ENCODE peak calls at places on chromosomes 6 and 20, in seven cellular contexts. J, Q, I, P, W, Z and U are unnamed samples.

GRCh38 chr6:36350681-36351091 is 14.0 kb upstream of the BNIP5 start:
- DNase-seq in P (no peak), Z (peak), W (no peak), Q (peak), J (peak), I (no peak), U (no peak)

GRCh38 chr6:159595173-159595572 is 97.9 kb downstream of the SOD2 start:
- DNase-seq in P (no peak), J (no peak), W (no peak), I (no peak), Z (no peak), Q (no peak), U (no peak)

GRCh38 chr6:25237579-25237978 is 41.6 kb upstream of the CARMIL1 start:
- DNase-seq in Q (no peak), P (no peak), Z (no peak), I (no peak), W (no peak), J (no peak), U (no peak)

GRCh38 chr20:53757472-53757913 is 163.9 kb upstream of the ZNF217 start:
- DNase-seq in Q (no peak), J (no peak), I (no peak), W (no peak), P (no peak), Z (no peak), U (no peak)

GRCh38 chr6:52994789-52995078 is 350 bp downstream of the GSTA4 start:
- DNase-seq in J (peak), W (peak), Q (peak), Z (peak), I (peak), P (no peak), U (no peak)

GRCh38 chr20:38173237-38174156 is 8.4 kb upstream of the TGM2 start:
- DNase-seq in Q (no peak), J (peak), I (no peak), P (peak), W (no peak), Z (peak), U (no peak)

GRCh38 chr6:138724015-138724414 is 49.6 kb upstream of the CCDC28A start:
- DNase-seq in Q (no peak), I (no peak), J (no peak), W (peak), Z (peak), P (peak), U (peak)

GRCh38 chr20:38001173-38001875 is 31.9 kb downstream of the TTI1 start:
- DNase-seq in I (no peak), Q (no peak), J (no peak), Z (no peak), P (no peak), W (no peak), U (no peak)

GRCh38 chr6:106453756-106454367 is 93.3 kb downstream of the CRYBG1 start:
- DNase-seq in Z (no peak), W (no peak), P (no peak), I (no peak), J (no peak), Q (no peak), U (no peak)
- TF ChIP-seq EP300 in Z (no peak), W (no peak), P (no peak), I (no peak), J (no peak), Q (no peak), U (no peak)

DNA sequence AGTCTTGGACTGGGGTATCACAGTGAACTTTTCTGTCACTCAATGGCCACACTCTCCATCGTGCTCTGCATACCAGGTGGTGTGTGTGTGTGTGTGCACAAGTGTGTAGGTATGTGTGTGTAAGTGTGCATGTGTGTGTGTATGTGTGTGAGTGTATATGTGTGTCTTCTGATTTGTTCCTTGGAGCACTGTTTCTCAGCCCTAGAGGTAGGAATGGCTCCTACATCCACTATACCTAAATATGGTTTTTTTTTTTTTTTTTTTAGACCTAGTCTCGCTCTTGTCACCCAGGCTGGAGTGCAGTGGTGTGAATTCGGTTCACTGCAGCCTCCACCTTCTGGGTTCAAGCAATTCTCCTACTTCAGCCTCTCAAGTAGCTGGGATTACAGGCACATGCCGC is 236.6 kb downstream of the PHF3 start:
- DNase-seq in J (no peak), P (no peak), I (no peak), Z (no peak), W (no peak), Q (no peak), U (no peak)
- TF ChIP-seq EP300 in J (no peak), P (no peak), I (no peak), Z (no peak), W (no peak), Q (no peak), U (no peak)

GRCh38 chr6:139754898-139755754 is 380.7 kb upstream of the CITED2 start:
- DNase-seq in Q (no peak), P (peak), W (no peak), I (no peak), J (no peak), Z (no peak), U (no peak)
- TF ChIP-seq EP300 in Q (no peak), P (no peak), W (no peak), I (no peak), J (no peak), Z (no peak), U (peak)

GRCh38 chr6:114559419-114559818 is 216.6 kb upstream of the HS3ST5 start:
- DNase-seq in Z (no peak), J (no peak), W (no peak), P (no peak), Q (no peak), I (no peak), U (no peak)
- TF ChIP-seq EP300 in Z (no peak), J (no peak), W (no peak), P (no peak), Q (no peak), I (no peak), U (no peak)

GRCh38 chr6:5285526-5285925 is 24.2 kb downstream of the FARS2 start:
- DNase-seq in W (no peak), Q (no peak), J (no peak), P (no peak), Z (no peak), I (no peak), U (no peak)
- TF ChIP-seq EP300 in W (no peak), Q (no peak), J (no peak), P (no peak), Z (no peak), I (no peak), U (no peak)

DNA sequence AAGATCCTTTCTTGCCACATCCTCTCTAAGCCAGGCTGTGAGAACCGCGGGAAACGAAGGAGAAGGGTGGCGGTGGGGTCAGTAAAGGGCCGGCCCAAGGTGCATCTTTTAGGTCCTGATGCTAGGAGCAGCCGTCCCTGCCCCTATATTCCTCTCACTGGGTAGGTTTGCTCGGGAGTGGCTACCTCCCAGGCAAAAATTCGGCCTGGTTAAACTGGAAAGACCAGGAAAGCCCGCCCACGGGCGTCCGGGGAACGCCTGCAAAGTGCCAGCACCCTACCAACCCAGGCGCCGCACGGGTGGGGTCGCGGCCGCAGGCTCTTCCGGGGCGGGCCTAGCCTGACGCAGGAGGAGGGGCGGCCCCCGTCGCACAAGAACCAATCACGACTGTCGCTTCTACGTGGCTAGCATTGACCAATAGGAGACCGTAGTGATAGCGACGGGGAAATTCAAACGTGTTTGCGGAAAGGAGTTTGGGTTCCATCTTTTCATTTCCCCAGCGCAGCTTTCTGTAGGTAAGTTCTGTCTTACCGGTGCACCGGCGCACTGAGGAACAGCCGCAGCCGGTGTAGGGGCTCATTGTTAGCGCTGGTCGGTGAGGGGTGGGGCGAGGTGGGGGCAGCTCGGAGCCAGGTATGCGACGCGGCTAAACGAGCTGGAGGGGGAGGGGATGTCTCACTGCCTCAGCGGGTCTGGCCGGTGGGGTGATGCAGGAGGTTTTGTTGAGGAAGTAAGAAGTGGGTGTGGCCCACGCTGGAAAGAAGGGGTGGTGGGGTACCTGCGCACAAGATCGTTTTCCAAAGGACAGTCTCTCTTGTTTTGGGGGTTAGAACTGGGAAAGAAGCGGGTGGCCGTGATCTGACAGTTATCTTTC is at the start of gene TTK:
- DNase-seq in J (peak), Q (peak), P (peak), I (peak), Z (peak), W (peak), U (peak)
- TF ChIP-seq EP300 in J (no peak), Q (no peak), P (no peak), I (no peak), Z (no peak), W (no peak), U (peak)

DNA sequence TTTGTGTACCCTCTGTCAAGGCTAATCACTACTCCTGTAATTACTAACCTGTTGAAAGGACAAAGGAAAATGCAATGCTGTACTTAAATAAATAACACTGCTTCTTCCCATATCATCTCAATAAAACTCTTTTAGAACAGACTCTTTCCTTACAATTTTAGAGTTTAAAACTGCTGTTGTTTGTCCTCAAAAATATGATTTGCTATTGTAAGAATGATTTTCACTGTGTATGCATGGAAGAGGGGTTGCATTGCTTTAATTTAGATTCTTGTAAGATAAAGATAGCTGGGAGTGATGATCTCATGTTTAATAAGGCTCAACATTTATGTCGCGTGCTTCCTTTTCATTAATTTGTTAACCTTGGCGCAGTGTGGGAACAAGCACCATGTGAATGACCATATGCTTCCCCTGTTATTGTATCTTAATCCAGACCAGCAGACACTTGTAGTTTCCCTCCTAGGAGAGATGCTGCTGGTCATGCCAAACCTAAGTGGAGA is 89.8 kb upstream of the ATXN1 start:
- DNase-seq in J (no peak), W (no peak), Q (no peak), Z (no peak), I (no peak), P (no peak), U (no peak)
- TF ChIP-seq EP300 in J (no peak), W (no peak), Q (no peak), Z (no peak), I (no peak), P (no peak), U (no peak)